ENCODE peak calls at places on chromosomes 1 and 21, in ten cellular contexts. D, I, K, Y, Z, G, R, H, O and W are unnamed samples.

GRCh38 chr1:19312782-19313635 is 883 bp downstream of the SLC66A1 start:
- DNase-seq in D (no peak), R (no peak), Y (no peak), Z (no peak), G (no peak), H (no peak), I (no peak), O (no peak), K (no peak), W (no peak)

GRCh38 chr1:26824735-26825134 is 1.8 kb upstream of the ZDHHC18 start:
- DNase-seq in K (no peak), O (no peak), R (no peak), I (no peak), Y (no peak), G (no peak), H (no peak), D (no peak), Z (no peak), W (no peak)

GRCh38 chr1:65371544-65371943 is 48.9 kb upstream of the LEPR start:
- DNase-seq in Z (no peak), I (no peak), D (no peak), H (no peak), K (no peak), O (no peak), Y (no peak), G (no peak), R (no peak), W (no peak)

GRCh38 chr1:157112186-157112867 is 12.7 kb upstream of the ETV3L start:
- DNase-seq in R (no peak), H (no peak), D (no peak), Y (no peak), G (no peak), Z (no peak), O (peak; percentile 40), I (no peak), K (no peak), W (no peak)

GRCh38 chr21:34797926-34798595 is 129.3 kb downstream of the CLIC6 start:
- DNase-seq in D (no peak), G (no peak), Y (peak; percentile 32), R (no peak), H (no peak), I (no peak), Z (no peak), O (no peak), K (no peak), W (no peak)

GRCh38 chr1:167648978-167649752 is 19.1 kb downstream of the RCSD1 start:
- DNase-seq in R (no peak), D (no peak), G (no peak), Y (no peak), O (no peak), K (no peak), H (no peak), I (no peak), Z (peak; percentile 71), W (no peak)

GRCh38 chr1:226548281-226549093 is at the start of gene STUM:
- DNase-seq in Y (no peak), Z (no peak), H (peak; percentile 54), G (peak; percentile 27), D (no peak), R (no peak), K (no peak), I (peak; percentile 73), O (peak; percentile 71), W (peak; percentile 66)

GRCh38 chr1:33089457-33089856 is 8.5 kb downstream of the AZIN2 start:
- DNase-seq in Y (no peak), G (no peak), I (no peak), K (no peak), O (no peak), D (no peak), Z (no peak), R (no peak), H (no peak), W (no peak)

GRCh38 chr1:206909167-206909882 is 12.1 kb downstream of the IL24 start:
- DNase-seq in Z (peak; percentile 30), Y (peak; percentile 79), G (peak; percentile 51), I (peak; percentile 80), R (peak; percentile 38), K (no peak), H (peak; percentile 57), D (no peak), O (peak; percentile 95), W (peak; percentile 65)
- TF ChIP-seq CTCF in Z (no peak), Y (no peak), G (no peak), I (no peak), R (no peak), K (no peak), H (no peak), D (no peak), O (no peak), W (no peak)

DNA sequence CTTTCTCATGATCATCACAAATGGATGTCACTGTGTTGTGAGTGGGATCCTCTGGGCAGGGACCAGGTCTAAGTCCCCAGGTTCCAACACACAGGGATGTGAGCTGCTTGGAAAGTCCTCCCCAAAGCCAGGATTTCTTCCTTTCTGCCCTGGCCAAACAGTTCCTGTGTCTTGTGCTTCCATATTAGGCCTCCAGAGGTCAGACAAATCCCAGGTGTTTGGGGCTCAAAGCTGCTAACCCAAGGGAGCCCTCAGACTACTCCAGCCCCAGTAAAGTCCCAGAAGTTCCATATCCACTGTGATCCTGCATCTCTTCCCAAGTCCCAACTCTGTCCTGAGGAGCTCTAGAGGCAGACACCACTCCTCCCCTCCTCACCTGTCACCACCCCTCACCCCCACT is 27.7 kb upstream of the MAGOH start:
- DNase-seq in I (no peak), Y (no peak), Z (no peak), D (peak; percentile 17), O (no peak), H (no peak), K (no peak), G (no peak), R (no peak), W (no peak)
- TF ChIP-seq CTCF in I (peak; percentile 24), Y (peak; percentile 50), Z (no peak), D (peak; percentile 46), O (no peak), H (no peak), K (peak; percentile 23), G (peak; percentile 44), R (no peak), W (no peak)

GRCh38 chr1:230772457-230773395 is 25.5 kb downstream of the CAPN9 start:
- DNase-seq in O (no peak), Y (no peak), K (no peak), G (no peak), R (no peak), D (peak; percentile 56), I (peak; percentile 73), H (peak; percentile 44), Z (peak; percentile 76), W (no peak)
- TF ChIP-seq CTCF in O (peak; percentile 46), Y (peak; percentile 58), K (peak; percentile 77), G (peak; percentile 48), R (no peak), D (peak; percentile 94), I (peak; percentile 68), H (peak; percentile 40), Z (peak; percentile 58), W (peak; percentile 25)

DNA sequence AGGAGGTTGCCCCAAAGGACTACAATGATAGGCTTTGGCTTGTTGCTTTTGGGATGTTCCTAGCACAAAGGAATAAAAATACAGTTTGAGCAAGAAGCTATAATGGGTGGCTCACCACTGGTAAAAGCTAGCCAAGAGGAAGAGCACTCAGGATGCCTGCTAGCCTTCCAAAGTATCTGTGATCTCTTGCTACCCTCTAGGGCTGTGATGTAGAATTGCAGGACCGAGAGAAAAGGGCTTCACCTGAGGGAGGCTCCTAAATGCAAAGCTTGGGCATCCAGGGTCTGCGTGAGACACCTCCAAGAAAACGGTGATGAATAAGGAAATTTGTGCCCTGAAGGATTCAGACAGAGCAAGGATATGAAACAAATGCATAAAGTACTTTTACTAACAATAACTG is 17.7 kb downstream of the IVL start:
- DNase-seq in D (peak; percentile 18), H (no peak), I (no peak), R (no peak), Y (no peak), K (no peak), Z (no peak), G (no peak), O (no peak), W (no peak)
- TF ChIP-seq CTCF in D (peak; percentile 67), H (no peak), I (no peak), R (no peak), Y (no peak), K (peak; percentile 70), Z (no peak), G (no peak), O (no peak), W (no peak)

DNA sequence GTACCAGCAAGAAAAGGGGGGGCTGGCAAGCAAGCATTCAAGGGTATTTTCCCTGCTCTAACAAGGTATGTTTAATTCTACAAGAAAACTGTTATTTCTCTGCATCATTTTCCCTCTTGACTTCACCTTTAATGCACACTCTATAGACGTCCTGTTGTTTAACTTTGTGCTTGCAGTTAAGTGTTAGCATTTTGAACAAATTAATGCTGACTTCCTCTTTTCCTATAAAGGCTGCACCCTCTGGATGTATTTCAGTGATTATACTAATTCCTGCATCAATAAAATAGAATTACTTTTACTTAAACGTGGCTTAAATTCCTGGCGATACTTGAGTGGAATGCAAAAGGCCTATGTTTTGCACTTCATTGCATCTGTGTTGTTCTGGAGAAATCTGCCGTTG is 183.3 kb downstream of the KCNJ6 start:
- DNase-seq in Z (no peak), Y (no peak), H (no peak), R (no peak), I (no peak), O (no peak), D (no peak), K (no peak), G (no peak), W (no peak)
- TF ChIP-seq CTCF in Z (no peak), Y (no peak), H (no peak), R (no peak), I (no peak), O (no peak), D (no peak), K (no peak), G (no peak), W (no peak)